ENCODE peak calls at places on chromosomes 5 and 9, in five cellular contexts. One of them, this sample, is unnamed.

GRCh38 chr5:2917524-2917923 is 166.0 kb upstream of the IRX2 start:
- DNase-seq in amygdala: no peak
- DNase-seq in pons: no peak
- DNase-seq in H54: no peak
- DNase-seq in M059J: no peak
- DNase-seq in this sample: no peak

GRCh38 chr5:139638736-139639618 is 9.2 kb upstream of the CXXC5 start:
- DNase-seq in M059J: no peak
- DNase-seq in amygdala: no peak
- DNase-seq in pons: no peak
- DNase-seq in H54: no peak
- DNase-seq in this sample: no peak

GRCh38 chr5:127320032-127320945 is 29.7 kb downstream of the MEGF10 start:
- DNase-seq in pons: peak
- DNase-seq in amygdala: no peak
- DNase-seq in M059J: peak
- DNase-seq in H54: no peak
- DNase-seq in this sample: no peak

GRCh38 chr9:88949425-88949824 is 41.8 kb upstream of the S1PR3 start:
- DNase-seq in M059J: peak
- DNase-seq in pons: no peak
- DNase-seq in amygdala: no peak
- DNase-seq in H54: no peak
- DNase-seq in this sample: no peak

GRCh38 chr9:108634669-108635462 is 220.9 kb downstream of the ACTL7B start:
- DNase-seq in pons: no peak
- DNase-seq in H54: no peak
- DNase-seq in M059J: peak
- DNase-seq in amygdala: no peak
- DNase-seq in this sample: no peak

GRCh38 chr9:121138561-121138960 is 63.1 kb downstream of the RAB14 start:
- DNase-seq in pons: no peak
- DNase-seq in H54: no peak
- DNase-seq in amygdala: no peak
- DNase-seq in M059J: no peak
- DNase-seq in this sample: no peak

GRCh38 chr5:56409331-56410190 is 176.4 kb upstream of the ANKRD55 start:
- DNase-seq in pons: peak
- DNase-seq in H54: peak
- DNase-seq in amygdala: no peak
- DNase-seq in M059J: peak
- DNase-seq in this sample: peak

GRCh38 chr5:58921106-58921505 is 338.2 kb downstream of the RAB3C start:
- DNase-seq in M059J: peak
- DNase-seq in H54: no peak
- DNase-seq in pons: no peak
- DNase-seq in amygdala: no peak
- DNase-seq in this sample: no peak

GRCh38 chr9:95822583-95823431 is 52.7 kb upstream of the ERCC6L2 start:
- DNase-seq in M059J: peak
- DNase-seq in H54: peak
- DNase-seq in pons: no peak
- DNase-seq in amygdala: no peak
- DNase-seq in this sample: no peak

GRCh38 chr5:134141346-134142050 is 27.0 kb downstream of the TCF7 start:
- DNase-seq in M059J: peak
- DNase-seq in amygdala: no peak
- DNase-seq in H54: no peak
- DNase-seq in pons: no peak
- DNase-seq in this sample: no peak

GRCh38 chr5:102903074-102903871 is 148.2 kb downstream of the PAM start:
- DNase-seq in M059J: peak
- DNase-seq in amygdala: no peak
- DNase-seq in H54: no peak
- DNase-seq in pons: no peak
- DNase-seq in this sample: no peak

GRCh38 chr5:101991486-101991885 is 304.6 kb downstream of the SLCO4C1 start:
- DNase-seq in pons: no peak
- DNase-seq in amygdala: no peak
- DNase-seq in H54: no peak
- DNase-seq in M059J: no peak
- DNase-seq in this sample: no peak

This sample was measured in C1 segment of cervical spinal cord.